ENCODE peak calls at places on chromosomes 12 and 14, in seven cellular contexts. D is HEK293T, K is WTC11, J is HCT116, W is HepG2, Q is GM12878, H is K562. S is an unnamed sample.
A peak's percentile ranks its signal among the peaks of the same experiment; 100 is the strongest.

GRCh38 chr14:58712357-58712756 is 74.6 kb downstream of the DACT1 start:
- DNase-seq in W (no peak), Q (no peak), J (no peak), K (no peak), D (peak; percentile 16), H (peak; percentile 14), S (no peak)

GRCh38 chr12:27635349-27635972 is 60.8 kb upstream of the REP15 start:
- DNase-seq in J (peak; percentile 44), W (peak; percentile 44), Q (no peak), K (no peak), H (no peak), D (peak; percentile 41), S (no peak)

GRCh38 chr12:71551529-71551928 is 111.9 kb downstream of the LGR5 start:
- DNase-seq in K (no peak), J (peak; percentile 7), Q (no peak), W (no peak), H (no peak), D (peak; percentile 14), S (no peak)

GRCh38 chr12:57581802-57582201 is 9.2 kb upstream of the PIP4K2C start:
- DNase-seq in K (no peak), D (no peak), Q (no peak), W (no peak), J (no peak), H (no peak), S (no peak)

GRCh38 chr12:110565919-110566871 is 16.9 kb downstream of the PPTC7 start:
- DNase-seq in H (no peak), Q (no peak), W (peak; percentile 78), K (no peak), J (no peak), D (no peak), S (no peak)

GRCh38 chr14:90444077-90444696 is 47.4 kb downstream of the CALM1 start:
- DNase-seq in J (no peak), D (no peak), H (no peak), K (no peak), Q (no peak), W (peak; percentile 37), S (no peak)

GRCh38 chr12:111775205-111776193 is 8.8 kb downstream of the ALDH2 start:
- DNase-seq in K (no peak), Q (peak; percentile 70), D (no peak), H (peak; percentile 67), W (peak; percentile 80), J (no peak), S (no peak)

GRCh38 chr12:88658009-88658408 is 77.7 kb upstream of the KITLG start:
- DNase-seq in Q (no peak), H (no peak), W (no peak), J (peak; percentile 19), K (no peak), D (no peak), S (no peak)

GRCh38 chr12:737117-737739 is 15.2 kb upstream of the WNK1 start:
- DNase-seq in H (no peak), W (no peak), J (no peak), Q (no peak), K (no peak), D (no peak), S (no peak)

GRCh38 chr12:95701722-95702418 is 88.7 kb downstream of the NTN4 start:
- DNase-seq in K (no peak), W (no peak), D (no peak), H (no peak), J (no peak), Q (no peak), S (no peak)

GRCh38 chr14:72876710-72877063 is 17.2 kb downstream of the DPF3 start:
- DNase-seq in Q (no peak), H (no peak), J (no peak), K (peak; percentile 45), D (no peak), W (no peak), S (no peak)

GRCh38 chr12:57755454-57756372 is 810 bp downstream of the MARCHF9 start:
- DNase-seq in J (no peak), K (no peak), D (no peak), H (peak; percentile 60), W (no peak), Q (no peak), S (peak; percentile 67)

GRCh38 chr14:105475269-105475915 is 771 bp downstream of the CRIP2 start:
- DNase-seq in K (no peak), D (no peak), J (no peak), W (no peak), Q (no peak), H (no peak), S (no peak)

GRCh38 chr12:130715996-130716917 is at the start of gene RIMBP2:
- DNase-seq in W (no peak), D (no peak), Q (no peak), H (no peak), K (peak; percentile 55), J (no peak), S (no peak)

GRCh38 chr14:85556263-85556662 is 26.3 kb downstream of the FLRT2 start:
- DNase-seq in K (no peak), H (no peak), J (no peak), Q (no peak), D (no peak), W (no peak), S (no peak)

GRCh38 chr14:36996133-36996856 is 176.1 kb downstream of the SLC25A21 start:
- DNase-seq in W (no peak), K (no peak), Q (no peak), J (no peak), D (no peak), H (no peak), S (no peak)
- TF ChIP-seq SP1 in W (no peak), K (no peak), Q (no peak), J (peak; percentile 38), D (no peak), H (no peak), S (no peak)

DNA sequence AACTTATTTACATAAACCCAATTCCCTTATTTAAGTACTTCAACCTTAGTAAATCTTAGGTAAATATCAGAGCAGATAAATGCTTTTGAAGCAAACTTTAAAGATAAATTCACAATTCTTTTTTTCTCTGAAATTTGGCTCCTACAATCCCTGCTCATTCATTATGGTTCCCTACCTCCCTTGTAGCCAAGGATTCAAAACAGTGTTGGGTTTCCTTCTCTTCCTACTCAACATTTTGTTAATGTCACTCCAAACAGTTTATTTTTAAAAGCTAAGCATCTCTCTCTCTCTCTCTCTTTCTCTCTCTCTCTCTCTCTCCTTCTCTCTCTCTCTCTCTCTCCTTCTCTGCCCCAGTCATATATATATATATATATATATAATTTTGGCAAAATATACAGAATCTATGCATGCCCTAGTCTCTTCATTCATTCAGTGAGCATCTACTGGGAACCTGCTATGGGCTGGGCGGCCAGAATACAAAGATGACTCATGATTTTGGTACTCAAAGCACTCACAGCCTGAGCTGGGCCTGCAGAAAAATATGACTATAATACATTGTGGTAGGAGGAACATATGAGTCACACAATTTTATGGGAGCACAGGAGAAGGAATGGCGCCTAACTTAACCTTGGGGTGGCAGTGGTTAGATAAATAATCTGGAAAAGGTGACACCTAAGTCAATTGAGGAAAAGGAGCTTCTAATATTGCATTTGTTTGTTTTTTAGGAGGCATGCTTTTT is 123.7 kb upstream of the DHRS4 start:
- DNase-seq in Q (no peak), K (no peak), J (peak; percentile 93), D (peak; percentile 21), W (peak; percentile 81), H (no peak), S (no peak)
- TF ChIP-seq SP1 in Q (no peak), K (no peak), J (peak; percentile 88), D (no peak), W (no peak), H (no peak), S (no peak)

GRCh38 chr12:52090291-52090690 is 10.8 kb downstream of the SMIM41 start:
- DNase-seq in J (no peak), W (no peak), H (no peak), D (no peak), K (no peak), Q (no peak), S (no peak)
- TF ChIP-seq SP1 in J (no peak), W (no peak), H (no peak), D (no peak), K (no peak), Q (no peak), S (no peak)

DNA sequence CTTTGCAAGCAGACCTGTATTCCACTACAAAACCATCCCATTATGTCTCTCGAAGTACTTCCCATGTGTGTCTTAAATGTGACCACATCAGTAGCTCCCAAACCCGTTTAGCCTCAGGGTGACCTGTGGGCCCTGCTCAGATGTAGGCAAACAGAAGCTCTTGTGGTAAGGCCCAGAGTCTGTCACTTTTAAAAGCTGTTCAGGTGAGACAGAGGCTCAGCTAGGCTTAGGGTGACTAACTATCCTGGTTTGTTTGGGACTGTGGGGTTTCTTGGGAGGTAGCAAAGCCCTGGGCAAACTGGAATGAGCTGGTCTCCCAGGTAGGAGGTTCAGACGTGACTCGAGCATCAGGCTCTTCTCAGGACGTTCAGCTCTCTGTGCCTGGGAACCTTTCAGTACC is 64.5 kb upstream of the VASH1 start:
- DNase-seq in Q (no peak), D (no peak), W (no peak), J (no peak), H (no peak), K (no peak), S (no peak)
- TF ChIP-seq SP1 in Q (no peak), D (no peak), W (no peak), J (no peak), H (no peak), K (no peak), S (no peak)

DNA sequence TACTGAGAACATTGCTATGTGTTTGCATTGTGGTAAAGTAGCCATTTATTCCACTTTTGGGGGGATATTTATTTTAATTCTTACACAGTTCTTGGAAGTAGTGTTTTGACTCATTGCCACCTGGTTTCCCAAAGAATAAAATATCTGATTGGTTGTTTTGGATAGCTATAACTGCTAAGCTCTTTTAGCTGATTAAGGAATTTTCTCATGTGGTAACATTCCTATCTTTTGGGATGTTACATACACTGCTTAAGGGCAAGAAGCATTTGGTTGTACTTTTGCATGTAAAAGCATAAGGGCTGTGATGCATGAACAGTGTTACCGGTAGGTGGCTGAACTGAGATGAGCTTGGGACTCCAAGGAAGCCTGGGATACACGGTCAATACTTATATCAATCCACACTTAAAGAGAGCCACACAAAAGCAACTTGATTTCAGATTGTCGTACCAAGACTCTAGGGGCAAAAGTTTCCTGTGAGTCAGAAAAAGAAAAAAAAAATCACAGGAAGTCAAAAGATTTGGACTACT is 71.4 kb upstream of the PRKD1 start:
- DNase-seq in D (no peak), K (no peak), W (no peak), J (no peak), Q (no peak), H (no peak), S (no peak)
- TF ChIP-seq SP1 in D (no peak), K (no peak), W (no peak), J (no peak), Q (no peak), H (no peak), S (no peak)

GRCh38 chr12:19198272-19198671 is 68.7 kb downstream of the PLEKHA5 start:
- DNase-seq in W (no peak), Q (no peak), J (no peak), H (no peak), D (no peak), K (no peak), S (no peak)

GRCh38 chr12:19200261-19200660 is 70.7 kb downstream of the PLEKHA5 start:
- DNase-seq in H (no peak), Q (no peak), D (no peak), K (no peak), J (no peak), W (no peak), S (no peak)

GRCh38 chr12:19199322-19199721 is 69.8 kb downstream of the PLEKHA5 start:
- DNase-seq in H (no peak), Q (no peak), K (no peak), W (no peak), D (no peak), J (no peak), S (no peak)

GRCh38 chr12:19194963-19195362 is 65.4 kb downstream of the PLEKHA5 start:
- DNase-seq in H (no peak), K (no peak), D (no peak), J (no peak), W (no peak), Q (no peak), S (no peak)

GRCh38 chr12:19196959-19197630 is 67.6 kb downstream of the PLEKHA5 start:
- DNase-seq in W (no peak), Q (no peak), K (no peak), J (no peak), D (no peak), H (no peak), S (no peak)
- TF ChIP-seq SP1 in W (no peak), Q (no peak), K (no peak), J (no peak), D (no peak), H (no peak), S (no peak)